ENCODE peak calls at places on chromosome 1, in nine cellular contexts. G, U, M, F, W, O, D, X and S are unnamed samples.

GRCh38 chr1:207752456-207753132 is 740 bp downstream of the CD46 start:
- DNase-seq in U (no peak), W (no peak), F (no peak), X (peak), O (no peak), D (no peak), M (peak), G (no peak), S (no peak)

GRCh38 chr1:96522927-96523326 is 198.7 kb upstream of the PTBP2 start:
- DNase-seq in F (no peak), W (no peak), M (no peak), U (no peak), G (no peak), O (no peak), X (no peak), D (no peak), S (no peak)

GRCh38 chr1:11648039-11648438 is 6.2 kb downstream of the FBXO2 start:
- DNase-seq in F (no peak), X (no peak), M (no peak), D (no peak), U (no peak), G (no peak), W (no peak), O (no peak), S (no peak)

GRCh38 chr1:34346128-34346527 is 169.4 kb downstream of the C1orf94 start:
- DNase-seq in U (no peak), G (no peak), X (no peak), W (no peak), O (no peak), M (no peak), F (no peak), D (no peak), S (no peak)

GRCh38 chr1:182614796-182615451 is 10.7 kb upstream of the RGS16 start:
- DNase-seq in F (peak), U (peak), M (peak), G (peak), W (peak), X (no peak), O (peak), D (peak), S (peak)

GRCh38 chr1:230153655-230154296 is 86.7 kb downstream of the GALNT2 start:
- DNase-seq in G (no peak), M (no peak), W (no peak), X (no peak), U (no peak), O (no peak), F (no peak), D (peak), S (no peak)

GRCh38 chr1:8965121-8965820 is 19.6 kb downstream of the CA6 start:
- DNase-seq in U (no peak), X (no peak), F (no peak), W (no peak), D (no peak), M (no peak), G (no peak), O (no peak), S (no peak)

GRCh38 chr1:65581120-65581519 is 160.7 kb downstream of the LEPR start:
- DNase-seq in U (no peak), G (no peak), W (no peak), F (no peak), O (no peak), X (no peak), M (peak), D (peak), S (no peak)

GRCh38 chr1:238223067-238223640 is 332.4 kb upstream of the ZP4 start:
- DNase-seq in F (no peak), U (no peak), G (no peak), M (no peak), X (no peak), W (no peak), D (no peak), O (peak), S (no peak)

GRCh38 chr1:91622586-91622985 is 121.9 kb downstream of the CDC7 start:
- DNase-seq in O (no peak), W (no peak), U (no peak), D (no peak), X (no peak), M (no peak), G (no peak), F (no peak), S (no peak)

GRCh38 chr1:184685116-184685515 is 69.5 kb downstream of the EDEM3 start:
- DNase-seq in X (no peak), D (no peak), O (no peak), W (no peak), M (no peak), F (no peak), G (no peak), U (no peak), S (peak)

GRCh38 chr1:220371324-220371723 is 99.1 kb upstream of the RAB3GAP2 start:
- DNase-seq in U (no peak), G (no peak), D (no peak), M (no peak), W (no peak), O (no peak), F (no peak), X (peak), S (peak)

GRCh38 chr1:3409737-3410434 is 44.6 kb upstream of the ARHGEF16 start:
- DNase-seq in G (no peak), D (peak), F (no peak), U (peak), M (peak), W (no peak), O (peak), X (peak), S (no peak)